ENCODE peak calls at places on chromosomes 2 and 18, in four cellular contexts. One of them, this sample, is unnamed.

GRCh38 chr2:1309507-1309906 is 103.8 kb upstream of the TPO start:
- DNase-seq in GM12878: no peak
- DNase-seq in WTC11: no peak
- DNase-seq in HepG2: no peak
- DNase-seq in this sample: no peak

GRCh38 chr2:118095610-118096009 is 7.3 kb downstream of the INSIG2 start:
- DNase-seq in GM12878: no peak
- DNase-seq in WTC11: no peak
- DNase-seq in HepG2: no peak
- DNase-seq in this sample: no peak

GRCh38 chr2:110125292-110125691 is 9.7 kb upstream of the MALL start:
- DNase-seq in GM12878: no peak
- DNase-seq in WTC11: no peak
- DNase-seq in HepG2: no peak
- DNase-seq in this sample: no peak

GRCh38 chr2:168340931-168341330 is 93.5 kb upstream of the STK39 start:
- DNase-seq in GM12878: no peak
- DNase-seq in WTC11: no peak
- DNase-seq in HepG2: no peak
- DNase-seq in this sample: no peak

GRCh38 chr2:76953733-76954347 is 568.3 kb downstream of the LRRTM4 start:
- DNase-seq in GM12878: peak; percentile 17
- DNase-seq in WTC11: peak; percentile 36
- DNase-seq in HepG2: peak; percentile 68
- DNase-seq in this sample: peak; percentile 9

GRCh38 chr2:71610671-71611070 is 157.3 kb downstream of the DYSF start:
- DNase-seq in GM12878: no peak
- DNase-seq in WTC11: peak; percentile 2
- DNase-seq in HepG2: no peak
- DNase-seq in this sample: no peak

GRCh38 chr2:159939946-159940345 is 122.5 kb downstream of the PLA2R1 start:
- DNase-seq in GM12878: peak; percentile 32
- DNase-seq in WTC11: no peak
- DNase-seq in HepG2: peak; percentile 25
- DNase-seq in this sample: no peak

GRCh38 chr2:99879481-99879880 is 262.9 kb downstream of the AFF3 start:
- DNase-seq in GM12878: no peak
- DNase-seq in WTC11: no peak
- DNase-seq in HepG2: no peak
- DNase-seq in this sample: no peak

GRCh38 chr2:167929461-167929860 is 317.9 kb downstream of the STK39 start:
- DNase-seq in GM12878: no peak
- DNase-seq in WTC11: no peak
- DNase-seq in HepG2: no peak
- DNase-seq in this sample: no peak

GRCh38 chr2:149431337-149431736 is 101.0 kb downstream of the LYPD6 start:
- DNase-seq in GM12878: no peak
- DNase-seq in WTC11: no peak
- DNase-seq in HepG2: no peak
- DNase-seq in this sample: no peak

GRCh38 chr18:25465152-25465790 is 113.3 kb upstream of the ZNF521 start:
- DNase-seq in GM12878: no peak
- DNase-seq in WTC11: no peak
- DNase-seq in HepG2: no peak
- DNase-seq in this sample: no peak

GRCh38 chr2:205590759-205591158 is 91.5 kb upstream of the NRP2 start:
- DNase-seq in GM12878: no peak
- DNase-seq in WTC11: no peak
- DNase-seq in HepG2: no peak
- DNase-seq in this sample: no peak
- TF ChIP-seq NR2C2 in GM12878: no peak
- TF ChIP-seq NR2C2 in WTC11: no peak
- TF ChIP-seq NR2C2 in HepG2: no peak
- TF ChIP-seq NR2C2 in this sample: no peak

DNA sequence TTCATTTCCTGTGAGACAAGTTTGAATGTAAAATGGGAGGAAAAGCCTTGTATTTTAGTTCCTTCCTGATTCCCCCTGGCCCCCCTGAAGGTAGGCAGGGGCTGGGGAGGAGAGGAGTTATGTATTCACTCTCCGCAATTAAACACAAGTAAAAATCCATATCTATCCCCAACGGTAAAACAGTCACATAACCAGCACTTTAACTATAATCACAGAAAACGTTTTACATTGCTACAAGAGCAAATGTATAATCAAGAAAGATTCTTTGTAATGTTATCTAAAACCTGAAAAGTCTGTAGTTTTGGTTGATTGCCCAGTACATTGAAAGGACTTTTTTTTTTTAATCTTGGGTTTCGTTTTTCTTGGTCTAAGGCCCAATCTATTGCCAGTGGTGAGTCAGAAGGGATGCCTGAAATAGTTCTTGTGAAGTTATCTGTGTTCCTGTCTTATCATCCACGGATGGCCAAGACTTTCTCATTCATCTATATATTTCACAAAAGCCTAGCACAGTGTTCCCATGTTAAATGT is 34.5 kb upstream of the CCNYL1 start:
- DNase-seq in GM12878: no peak
- DNase-seq in WTC11: no peak
- DNase-seq in HepG2: peak; percentile 26
- DNase-seq in this sample: no peak
- TF ChIP-seq CREM in GM12878: no peak
- TF ChIP-seq CREM in WTC11: no peak
- TF ChIP-seq CREM in HepG2: no peak
- TF ChIP-seq CREM in this sample: no peak

GRCh38 chr2:7703523-7704144 is 786.4 kb downstream of the RNF144A start:
- DNase-seq in GM12878: no peak
- DNase-seq in WTC11: peak; percentile 72
- DNase-seq in HepG2: no peak
- DNase-seq in this sample: no peak
- TF ChIP-seq NR2C2 in GM12878: no peak
- TF ChIP-seq NR2C2 in WTC11: no peak
- TF ChIP-seq NR2C2 in HepG2: no peak
- TF ChIP-seq NR2C2 in this sample: no peak

GRCh38 chr2:30232801-30233130 is 1.4 kb downstream of the LBH start:
- DNase-seq in GM12878: no peak
- DNase-seq in WTC11: no peak
- DNase-seq in HepG2: no peak
- DNase-seq in this sample: no peak
- TF ChIP-seq CREM in GM12878: no peak
- TF ChIP-seq CREM in WTC11: no peak
- TF ChIP-seq CREM in HepG2: no peak
- TF ChIP-seq CREM in this sample: no peak

DNA sequence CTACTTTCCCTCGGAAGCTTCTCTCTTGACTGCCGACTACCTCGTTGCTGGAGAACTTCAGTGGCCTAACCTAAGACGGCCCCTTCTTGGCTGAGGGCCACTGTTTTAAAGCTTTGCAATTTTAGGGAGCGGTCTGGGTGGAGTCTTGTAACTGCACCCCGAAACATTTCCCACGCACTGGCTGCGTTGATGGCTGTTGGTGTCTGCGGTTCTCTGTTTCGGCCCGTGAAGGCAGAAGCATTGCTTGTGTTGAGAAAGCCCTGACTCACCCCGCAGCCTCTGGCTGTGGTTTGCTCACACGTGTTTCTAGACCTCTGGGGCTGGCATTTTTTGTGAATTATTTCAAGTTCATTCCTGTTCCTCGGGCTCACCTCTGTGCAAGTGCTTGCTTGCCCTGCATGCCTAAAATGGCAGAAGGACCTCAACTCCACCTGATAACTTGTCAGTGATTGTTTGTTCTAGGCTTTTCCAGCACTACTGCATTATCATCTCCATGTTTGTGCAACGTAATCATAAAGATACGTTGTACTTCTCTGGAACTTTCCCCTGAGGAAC is 94.1 kb upstream of the DLX2 start:
- DNase-seq in GM12878: no peak
- DNase-seq in WTC11: no peak
- DNase-seq in HepG2: no peak
- DNase-seq in this sample: no peak
- TF ChIP-seq NR2C2 in GM12878: no peak
- TF ChIP-seq NR2C2 in WTC11: no peak
- TF ChIP-seq NR2C2 in HepG2: no peak
- TF ChIP-seq NR2C2 in this sample: no peak

GRCh38 chr2:132645176-132645575 is 24.8 kb downstream of the LYPD1 start:
- DNase-seq in GM12878: no peak
- DNase-seq in WTC11: no peak
- DNase-seq in HepG2: no peak
- DNase-seq in this sample: no peak

GRCh38 chr2:132642415-132642814 is 27.6 kb downstream of the LYPD1 start:
- DNase-seq in GM12878: no peak
- DNase-seq in WTC11: no peak
- DNase-seq in HepG2: peak; percentile 12
- DNase-seq in this sample: no peak

GRCh38 chr2:132651115-132652099 is 18.6 kb downstream of the LYPD1 start:
- DNase-seq in GM12878: no peak
- DNase-seq in WTC11: peak; percentile 34
- DNase-seq in HepG2: peak; percentile 59
- DNase-seq in this sample: peak; percentile 31

GRCh38 chr2:132645943-132646804 is 23.8 kb downstream of the LYPD1 start:
- DNase-seq in GM12878: no peak
- DNase-seq in WTC11: no peak
- DNase-seq in HepG2: no peak
- DNase-seq in this sample: no peak

GRCh38 chr2:132646805-132647115 is 23.2 kb downstream of the LYPD1 start:
- DNase-seq in GM12878: no peak
- DNase-seq in WTC11: no peak
- DNase-seq in HepG2: no peak
- DNase-seq in this sample: no peak
- TF ChIP-seq CREM in GM12878: no peak
- TF ChIP-seq CREM in WTC11: no peak
- TF ChIP-seq CREM in HepG2: no peak
- TF ChIP-seq CREM in this sample: no peak

DNA sequence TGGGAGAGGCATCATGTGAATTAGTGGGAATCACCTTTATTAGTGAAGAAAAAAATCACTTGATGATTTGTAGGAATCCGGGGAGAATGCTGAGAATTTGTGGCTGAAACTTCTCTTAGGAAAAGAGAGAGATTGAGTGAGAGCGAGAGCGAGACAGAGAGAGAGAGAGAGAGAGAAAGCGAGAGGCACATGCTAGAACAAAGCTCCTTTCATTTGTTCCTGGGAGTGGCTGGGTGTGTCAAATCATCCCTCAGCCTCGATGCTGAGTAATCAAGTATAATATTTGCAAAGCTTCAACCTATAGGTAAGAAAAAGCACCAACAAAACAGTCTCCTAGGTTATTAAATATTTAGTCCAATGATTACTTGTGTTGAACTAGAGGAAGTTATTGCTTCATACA is 4.4 kb upstream of the SERPINB5 start:
- DNase-seq in GM12878: no peak
- DNase-seq in WTC11: no peak
- DNase-seq in HepG2: peak; percentile 18
- DNase-seq in this sample: no peak
- TF ChIP-seq NR2C2 in GM12878: no peak
- TF ChIP-seq NR2C2 in WTC11: no peak
- TF ChIP-seq NR2C2 in HepG2: no peak
- TF ChIP-seq NR2C2 in this sample: no peak

DNA sequence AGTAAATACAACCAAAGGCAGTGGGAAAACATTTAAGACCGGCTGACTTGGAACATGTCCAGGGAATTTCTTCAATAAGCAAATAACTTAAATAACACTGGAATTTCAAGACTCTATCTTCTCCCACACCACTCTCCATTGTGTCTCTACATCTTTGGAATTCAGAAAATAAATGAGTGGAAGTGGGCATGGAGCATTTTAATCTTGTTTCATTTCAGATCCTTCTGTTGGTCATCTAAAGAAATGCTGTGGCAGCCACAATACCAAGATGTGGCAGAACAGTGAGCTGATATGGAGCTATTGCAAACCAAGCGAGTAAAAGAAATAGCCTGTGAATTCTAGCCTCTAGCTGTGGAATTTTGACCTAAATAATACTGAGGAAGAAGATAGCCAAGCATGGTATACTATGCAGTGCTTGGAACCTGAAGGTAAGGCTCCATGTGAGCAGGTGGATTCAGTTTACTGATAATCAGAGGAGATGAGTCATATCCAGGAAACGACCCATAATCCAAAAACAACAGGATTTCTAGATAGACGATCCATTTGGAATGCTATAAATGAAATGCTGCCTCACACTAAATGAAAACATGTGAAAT is 157.1 kb upstream of the SCN7A start:
- DNase-seq in GM12878: no peak
- DNase-seq in WTC11: no peak
- DNase-seq in HepG2: no peak
- DNase-seq in this sample: no peak
- TF ChIP-seq CREM in GM12878: no peak
- TF ChIP-seq CREM in WTC11: no peak
- TF ChIP-seq CREM in HepG2: no peak
- TF ChIP-seq CREM in this sample: no peak

DNA sequence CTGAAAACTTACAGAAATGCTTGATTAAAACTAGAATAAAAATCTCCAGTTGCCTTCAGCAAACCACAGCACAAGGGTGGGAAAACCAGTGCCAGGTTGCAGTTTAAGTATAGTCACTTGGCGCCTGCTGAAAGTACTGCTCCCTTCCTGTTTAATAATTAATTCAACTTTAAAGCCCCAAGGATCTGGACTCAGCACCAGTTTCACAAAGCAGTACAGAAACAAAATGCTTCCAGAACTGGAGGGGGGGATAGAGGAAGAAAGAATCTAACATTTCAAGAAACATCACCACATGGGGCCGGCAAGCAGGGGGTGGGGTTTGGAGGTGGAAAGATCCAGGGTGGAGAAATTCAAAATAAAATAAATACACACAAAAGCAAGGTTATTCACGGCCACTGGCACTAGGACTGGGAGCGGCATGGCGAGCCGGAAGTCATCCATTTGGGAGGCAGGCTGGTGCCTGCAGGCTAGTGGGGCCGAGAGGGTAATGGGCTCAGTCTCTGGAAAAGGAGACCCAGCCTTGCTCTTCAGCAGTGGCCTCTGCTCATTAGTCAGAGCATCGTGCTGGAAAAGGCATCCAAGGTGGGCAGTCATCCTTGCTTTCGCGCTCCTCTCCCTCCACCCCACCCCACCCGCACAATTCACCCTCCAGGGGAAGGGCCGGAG is 85.8 kb downstream of the POU3F3 start:
- DNase-seq in GM12878: no peak
- DNase-seq in WTC11: no peak
- DNase-seq in HepG2: no peak
- DNase-seq in this sample: no peak
- TF ChIP-seq NR2C2 in GM12878: no peak
- TF ChIP-seq NR2C2 in WTC11: no peak
- TF ChIP-seq NR2C2 in HepG2: no peak
- TF ChIP-seq NR2C2 in this sample: no peak

GRCh38 chr2:46142546-46143329 is 154.5 kb upstream of the EPAS1 start:
- DNase-seq in GM12878: no peak
- DNase-seq in WTC11: no peak
- DNase-seq in HepG2: no peak
- DNase-seq in this sample: no peak
- TF ChIP-seq CREM in GM12878: no peak
- TF ChIP-seq CREM in WTC11: no peak
- TF ChIP-seq CREM in HepG2: no peak
- TF ChIP-seq CREM in this sample: no peak